ENCODE peak calls at places on chromosomes 7 and 10, in five cellular contexts. One of them, this sample, is unnamed.
A peak's percentile ranks its signal among the peaks of the same experiment; 100 is the strongest.

GRCh38 chr10:92761576-92761975 is 71.8 kb downstream of the HHEX start:
- DNase-seq in HCT116: no peak
- DNase-seq in SK-N-SH: no peak
- DNase-seq in A549: no peak
- DNase-seq in GM12878: no peak
- DNase-seq in this sample: no peak

GRCh38 chr7:35605760-35606159 is 89.2 kb downstream of the HERPUD2 start:
- DNase-seq in HCT116: no peak
- DNase-seq in SK-N-SH: no peak
- DNase-seq in GM12878: no peak
- DNase-seq in A549: no peak
- DNase-seq in this sample: no peak

GRCh38 chr7:4837041-4837813 is 24.6 kb downstream of the PAPOLB start:
- DNase-seq in SK-N-SH: peak; percentile 89
- DNase-seq in HCT116: no peak
- DNase-seq in A549: no peak
- DNase-seq in GM12878: no peak
- DNase-seq in this sample: no peak

GRCh38 chr10:5560844-5561703 is 36.3 kb downstream of the CALML3 start:
- DNase-seq in SK-N-SH: no peak
- DNase-seq in A549: no peak
- DNase-seq in GM12878: no peak
- DNase-seq in HCT116: no peak
- DNase-seq in this sample: no peak

GRCh38 chr10:70664702-70665195 is 7.6 kb upstream of the ADAMTS14 start:
- DNase-seq in GM12878: no peak
- DNase-seq in HCT116: no peak
- DNase-seq in A549: no peak
- DNase-seq in SK-N-SH: peak; percentile 78
- DNase-seq in this sample: no peak

GRCh38 chr7:116293139-116293538 is 82.8 kb downstream of the TES start:
- DNase-seq in HCT116: no peak
- DNase-seq in A549: no peak
- DNase-seq in SK-N-SH: no peak
- DNase-seq in GM12878: no peak
- DNase-seq in this sample: no peak

GRCh38 chr10:114437456-114438292 is 33.4 kb upstream of the AFAP1L2 start:
- DNase-seq in A549: peak; percentile 64
- DNase-seq in SK-N-SH: peak; percentile 27
- DNase-seq in HCT116: no peak
- DNase-seq in GM12878: no peak
- DNase-seq in this sample: no peak

GRCh38 chr7:32762321-32762669 is 129.3 kb downstream of the KBTBD2 start:
- DNase-seq in GM12878: no peak
- DNase-seq in HCT116: no peak
- DNase-seq in SK-N-SH: no peak
- DNase-seq in A549: no peak
- DNase-seq in this sample: no peak

GRCh38 chr7:139095194-139095659 is 14.3 kb downstream of the ZC3HAV1 start:
- DNase-seq in A549: no peak
- DNase-seq in HCT116: no peak
- DNase-seq in GM12878: peak; percentile 88
- DNase-seq in SK-N-SH: no peak
- DNase-seq in this sample: peak; percentile 94

GRCh38 chr10:79904671-79905321 is 44.1 kb downstream of the SFTPD start:
- DNase-seq in GM12878: no peak
- DNase-seq in SK-N-SH: peak; percentile 71
- DNase-seq in HCT116: peak; percentile 27
- DNase-seq in A549: no peak
- DNase-seq in this sample: peak; percentile 7

GRCh38 chr7:374706-375490 is 84.9 kb downstream of the FOXL3 start:
- DNase-seq in GM12878: no peak
- DNase-seq in A549: no peak
- DNase-seq in SK-N-SH: no peak
- DNase-seq in HCT116: no peak
- DNase-seq in this sample: no peak

GRCh38 chr10:70191906-70192305 is 21.6 kb upstream of the SAR1A start:
- DNase-seq in HCT116: no peak
- DNase-seq in SK-N-SH: no peak
- DNase-seq in GM12878: no peak
- DNase-seq in A549: no peak
- DNase-seq in this sample: no peak

GRCh38 chr7:44882899-44883298 is 2.4 kb downstream of the PURB start:
- DNase-seq in GM12878: no peak
- DNase-seq in A549: no peak
- DNase-seq in HCT116: no peak
- DNase-seq in SK-N-SH: no peak
- DNase-seq in this sample: no peak

GRCh38 chr7:54333952-54334351 is 208.2 kb upstream of the VSTM2A start:
- DNase-seq in A549: no peak
- DNase-seq in SK-N-SH: no peak
- DNase-seq in GM12878: no peak
- DNase-seq in HCT116: no peak
- DNase-seq in this sample: no peak

GRCh38 chr10:72086466-72087391 is 1.6 kb downstream of the SPOCK2 start:
- DNase-seq in HCT116: no peak
- DNase-seq in SK-N-SH: no peak
- DNase-seq in GM12878: no peak
- DNase-seq in A549: no peak
- DNase-seq in this sample: peak; percentile 16

GRCh38 chr7:114901771-114902170 is 20.1 kb upstream of the MDFIC start:
- DNase-seq in HCT116: peak; percentile 85
- DNase-seq in A549: no peak
- DNase-seq in SK-N-SH: no peak
- DNase-seq in GM12878: no peak
- DNase-seq in this sample: no peak

GRCh38 chr7:156927571-156928405 is 21.7 kb upstream of the NOM1 start:
- DNase-seq in GM12878: no peak
- DNase-seq in HCT116: no peak
- DNase-seq in SK-N-SH: no peak
- DNase-seq in A549: no peak
- DNase-seq in this sample: no peak

GRCh38 chr7:8389898-8390642 is 43.3 kb upstream of the NXPH1 start:
- DNase-seq in GM12878: no peak
- DNase-seq in HCT116: peak; percentile 53
- DNase-seq in SK-N-SH: no peak
- DNase-seq in A549: peak; percentile 4
- DNase-seq in this sample: no peak

GRCh38 chr10:124142296-124142853 is 49.0 kb upstream of the CHST15 start:
- DNase-seq in SK-N-SH: no peak
- DNase-seq in A549: no peak
- DNase-seq in GM12878: no peak
- DNase-seq in HCT116: no peak
- DNase-seq in this sample: no peak
- H3K4me3 ChIP-seq in SK-N-SH: no peak overlapping the region
- H3K4me3 ChIP-seq in A549: no peak overlapping the region
- H3K4me3 ChIP-seq in GM12878: no peak overlapping the region
- H3K4me3 ChIP-seq in HCT116: no peak overlapping the region
- H3K4me3 ChIP-seq in this sample: no peak overlapping the region

GRCh38 chr10:103442031-103442461 is 10.1 kb downstream of the CALHM2 start:
- DNase-seq in GM12878: no peak
- DNase-seq in SK-N-SH: no peak
- DNase-seq in A549: no peak
- DNase-seq in HCT116: no peak
- DNase-seq in this sample: peak; percentile 31

GRCh38 chr10:103441611-103442010 is 10.6 kb downstream of the CALHM2 start:
- DNase-seq in HCT116: no peak
- DNase-seq in A549: no peak
- DNase-seq in SK-N-SH: no peak
- DNase-seq in GM12878: no peak
- DNase-seq in this sample: no peak

GRCh38 chr10:103444478-103444877 is 7.7 kb downstream of the CALHM2 start:
- DNase-seq in A549: no peak
- DNase-seq in GM12878: no peak
- DNase-seq in HCT116: no peak
- DNase-seq in SK-N-SH: no peak
- DNase-seq in this sample: no peak

GRCh38 chr10:103445366-103445765 is 6.8 kb downstream of the CALHM2 start:
- DNase-seq in GM12878: no peak
- DNase-seq in A549: no peak
- DNase-seq in SK-N-SH: no peak
- DNase-seq in HCT116: no peak
- DNase-seq in this sample: no peak

GRCh38 chr10:103443475-103444185 is 8.5 kb downstream of the CALHM2 start:
- DNase-seq in GM12878: no peak
- DNase-seq in SK-N-SH: no peak
- DNase-seq in A549: no peak
- DNase-seq in HCT116: no peak
- DNase-seq in this sample: no peak
- TF ChIP-seq REST in GM12878: no peak
- TF ChIP-seq REST in SK-N-SH: no peak
- TF ChIP-seq REST in A549: no peak
- TF ChIP-seq REST in HCT116: no peak
- TF ChIP-seq REST in this sample: no peak

GRCh38 chr10:30420774-30421173 is 13.2 kb upstream of the MAP3K8 start:
- DNase-seq in SK-N-SH: no peak
- DNase-seq in A549: no peak
- DNase-seq in HCT116: no peak
- DNase-seq in GM12878: no peak
- DNase-seq in this sample: no peak
- H3K4me3 ChIP-seq in SK-N-SH: no peak overlapping the region
- H3K4me3 ChIP-seq in A549: no peak overlapping the region
- H3K4me3 ChIP-seq in HCT116: no peak overlapping the region
- H3K4me3 ChIP-seq in GM12878: no peak overlapping the region
- H3K4me3 ChIP-seq in this sample: no peak overlapping the region

DNA sequence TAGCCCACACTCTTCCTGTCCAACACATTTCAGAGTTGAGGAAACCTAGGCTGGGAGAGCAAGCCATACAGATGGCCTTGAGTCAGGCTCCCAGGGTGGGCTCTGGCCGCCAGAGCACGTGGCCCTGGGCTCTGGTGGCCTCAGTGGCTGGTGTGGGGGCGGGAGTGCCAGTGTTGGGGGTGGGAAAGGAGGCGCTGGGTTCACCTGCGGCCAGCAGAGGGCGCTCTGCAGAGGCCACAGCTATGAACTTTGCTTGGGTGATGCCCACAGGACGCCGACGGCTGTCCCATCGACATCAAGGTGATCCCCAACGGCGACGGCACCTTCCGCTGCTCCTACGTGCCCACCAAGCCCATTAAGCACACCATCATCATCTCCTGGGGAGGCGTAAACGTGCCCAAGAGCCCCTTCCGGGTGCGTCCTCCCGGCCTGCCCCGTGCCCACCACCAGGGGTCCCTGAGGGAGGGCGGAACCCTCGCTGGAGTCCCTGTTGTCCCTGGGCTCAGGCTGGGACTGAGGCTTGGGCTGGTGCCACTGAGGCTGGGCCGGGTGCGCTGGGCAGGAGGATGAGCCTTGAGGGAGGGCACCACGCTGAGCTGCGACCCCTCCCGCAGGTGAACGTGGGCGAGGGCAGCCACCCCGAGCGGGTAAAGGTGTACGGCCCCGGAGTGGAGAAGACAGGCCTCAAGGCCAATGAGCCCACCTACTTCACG is 11.9 kb downstream of the FLNC start:
- DNase-seq in GM12878: no peak
- DNase-seq in HCT116: no peak
- DNase-seq in SK-N-SH: peak; percentile 87
- DNase-seq in A549: peak; percentile 59
- DNase-seq in this sample: peak; percentile 44
- TF ChIP-seq REST in GM12878: no peak
- TF ChIP-seq REST in HCT116: no peak
- TF ChIP-seq REST in SK-N-SH: no peak
- TF ChIP-seq REST in A549: no peak
- TF ChIP-seq REST in this sample: no peak

GRCh38 chr7:51477323-51477722 is 160.7 kb upstream of the COBL start:
- DNase-seq in SK-N-SH: no peak
- DNase-seq in GM12878: no peak
- DNase-seq in A549: no peak
- DNase-seq in HCT116: no peak
- DNase-seq in this sample: no peak

GRCh38 chr7:51467384-51468017 is 150.9 kb upstream of the COBL start:
- DNase-seq in GM12878: no peak
- DNase-seq in HCT116: no peak
- DNase-seq in SK-N-SH: no peak
- DNase-seq in A549: no peak
- DNase-seq in this sample: no peak

GRCh38 chr7:51472017-51472296 is 155.3 kb upstream of the COBL start:
- DNase-seq in GM12878: no peak
- DNase-seq in A549: no peak
- DNase-seq in SK-N-SH: no peak
- DNase-seq in HCT116: no peak
- DNase-seq in this sample: no peak

GRCh38 chr7:51472873-51473272 is 156.3 kb upstream of the COBL start:
- DNase-seq in A549: no peak
- DNase-seq in HCT116: no peak
- DNase-seq in SK-N-SH: no peak
- DNase-seq in GM12878: no peak
- DNase-seq in this sample: peak; percentile 3

DNA sequence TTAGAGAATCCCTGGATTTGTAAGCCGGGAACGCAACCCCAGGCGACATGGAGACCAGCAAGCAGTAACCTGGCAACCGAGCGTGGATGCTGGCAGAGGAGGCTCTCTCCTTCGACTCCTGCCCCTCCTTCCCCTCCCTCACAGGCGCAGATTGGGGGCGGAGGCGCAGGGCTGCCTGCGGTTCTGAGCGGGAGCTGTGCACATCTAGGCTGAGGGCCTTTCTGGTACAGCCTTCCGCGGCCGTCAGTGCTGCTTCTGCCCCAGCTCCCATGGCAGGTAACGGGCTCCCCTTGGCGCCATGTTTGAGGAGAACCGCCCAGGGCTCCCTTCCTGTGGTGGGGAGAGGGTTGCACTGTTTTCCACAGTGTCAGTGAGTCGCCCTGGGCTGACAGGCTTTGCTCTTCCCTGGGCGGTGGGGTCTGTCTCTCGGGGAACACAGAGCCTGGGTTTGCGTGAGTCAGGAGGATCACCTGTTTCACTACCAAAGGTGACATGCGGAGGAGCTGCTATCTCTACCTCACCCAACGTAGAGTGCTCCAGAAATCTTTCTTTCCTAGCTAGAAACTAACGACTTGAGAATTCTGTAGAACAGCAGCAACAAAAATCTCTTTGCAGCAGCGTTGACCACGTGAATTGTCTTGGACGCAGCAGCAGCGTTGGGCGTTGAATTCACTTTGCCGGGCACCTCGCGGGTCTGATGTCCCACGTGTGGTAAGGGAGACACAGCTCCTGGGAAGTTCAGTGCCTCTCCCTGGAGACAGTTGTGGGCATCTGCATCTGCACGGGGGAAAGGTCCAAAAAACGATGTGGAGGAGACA is 154.8 kb upstream of the COBL start:
- DNase-seq in A549: no peak
- DNase-seq in HCT116: no peak
- DNase-seq in GM12878: no peak
- DNase-seq in SK-N-SH: peak; percentile 69
- DNase-seq in this sample: no peak
- H3K4me3 ChIP-seq in A549: no peak overlapping the region
- H3K4me3 ChIP-seq in HCT116: no peak overlapping the region
- H3K4me3 ChIP-seq in GM12878: no peak overlapping the region
- H3K4me3 ChIP-seq in SK-N-SH: no peak overlapping the region
- H3K4me3 ChIP-seq in this sample: no peak overlapping the region

GRCh38 chr10:59536576-59537014 is 173.1 kb downstream of the SLC16A9 start:
- DNase-seq in GM12878: no peak
- DNase-seq in SK-N-SH: peak; percentile 19
- DNase-seq in A549: no peak
- DNase-seq in HCT116: no peak
- DNase-seq in this sample: no peak
- TF ChIP-seq REST in GM12878: no peak
- TF ChIP-seq REST in SK-N-SH: no peak
- TF ChIP-seq REST in A549: no peak
- TF ChIP-seq REST in HCT116: no peak
- TF ChIP-seq REST in this sample: no peak

GRCh38 chr7:101688995-101689907 is 60.2 kb upstream of the MYL10 start:
- DNase-seq in A549: no peak
- DNase-seq in HCT116: no peak
- DNase-seq in SK-N-SH: no peak
- DNase-seq in GM12878: no peak
- DNase-seq in this sample: no peak
- H3K4me3 ChIP-seq in A549: no peak overlapping the region
- H3K4me3 ChIP-seq in HCT116: no peak overlapping the region
- H3K4me3 ChIP-seq in SK-N-SH: no peak overlapping the region
- H3K4me3 ChIP-seq in GM12878: no peak overlapping the region
- H3K4me3 ChIP-seq in this sample: no peak overlapping the region